ENCODE peak calls at places on chromosomes 3 and 15, in five cellular contexts. M, Y, G, V and U are unnamed samples.

GRCh38 chr3:190064112-190064511 is 56.6 kb downstream of the P3H2 start:
- DNase-seq in M (no peak), Y (no peak), G (peak), V (peak), U (peak)

GRCh38 chr3:74614133-74614967 is at the start of gene CNTN3:
- DNase-seq in M (no peak), Y (peak), G (peak), V (peak), U (peak)

GRCh38 chr15:75201609-75202250 is at the start of gene C15orf39:
- DNase-seq in M (peak), Y (peak), G (peak), V (peak), U (peak)

GRCh38 chr3:152402698-152403456 is 134.1 kb downstream of the MBNL1 start:
- DNase-seq in M (no peak), Y (no peak), G (peak), V (no peak), U (no peak)

GRCh38 chr15:58403581-58403980 is 28.2 kb upstream of the LIPC start:
- DNase-seq in M (no peak), Y (no peak), G (no peak), V (no peak), U (no peak)

GRCh38 chr15:31393441-31394091 is 66.9 kb downstream of the KLF13 start:
- DNase-seq in M (peak), Y (peak), G (no peak), V (no peak), U (no peak)

GRCh38 chr3:69791919-69792399 is 52.7 kb downstream of the MITF start:
- DNase-seq in M (no peak), Y (peak), G (peak), V (peak), U (peak)

GRCh38 chr3:31543375-31543774 is 10.7 kb downstream of the STT3B start:
- DNase-seq in M (no peak), Y (no peak), G (peak), V (peak), U (peak)

GRCh38 chr3:139894638-139894989 is 40.4 kb upstream of the CLSTN2 start:
- DNase-seq in M (no peak), Y (no peak), G (no peak), V (no peak), U (no peak)

GRCh38 chr3:120450914-120451669 is at the start of gene FSTL1:
- DNase-seq in M (peak), Y (peak), G (peak), V (peak), U (peak)

GRCh38 chr3:27639271-27639670 is 82.9 kb downstream of the EOMES start:
- DNase-seq in M (no peak), Y (no peak), G (no peak), V (no peak), U (no peak)

GRCh38 chr3:150300376-150300775 is 107.7 kb upstream of the TSC22D2 start:
- DNase-seq in M (no peak), Y (no peak), G (no peak), V (peak), U (no peak)

GRCh38 chr3:70090322-70090913 is 90.9 kb downstream of the SAMMSON start:
- DNase-seq in M (no peak), Y (peak), G (peak), V (peak), U (peak)

GRCh38 chr3:146163584-146163983 is 2.6 kb upstream of the PLOD2 start:
- DNase-seq in M (no peak), Y (no peak), G (peak), V (peak), U (peak)

GRCh38 chr3:152313430-152313829 is 44.7 kb downstream of the MBNL1 start:
- DNase-seq in M (no peak), Y (no peak), G (no peak), V (no peak), U (no peak)

GRCh38 chr15:62306851-62307504 is 141.9 kb upstream of the C2CD4B start:
- DNase-seq in M (no peak), Y (peak), G (peak), V (peak), U (peak)

GRCh38 chr3:29280675-29281264 is at the start of gene RBMS3:
- DNase-seq in M (peak), Y (peak), G (peak), V (peak), U (peak)

GRCh38 chr15:57198654-57199241 is 177.6 kb upstream of the CGNL1 start:
- DNase-seq in M (no peak), Y (peak), G (no peak), V (no peak), U (peak)

GRCh38 chr3:122246214-122246613 is 62.7 kb downstream of the CASR start:
- DNase-seq in M (no peak), Y (no peak), G (peak), V (no peak), U (peak)

GRCh38 chr15:35293353-35294130 is 208.4 kb upstream of the NANOGP8 start:
- DNase-seq in M (no peak), Y (peak), G (peak), V (peak), U (peak)
- TF ChIP-seq CTCF in M (no peak), Y (peak), G (peak), V (peak), U (peak)

GRCh38 chr3:179956416-179956830 is 80.3 kb downstream of the PEX5L start:
- DNase-seq in M (no peak), Y (no peak), G (no peak), V (no peak), U (no peak)
- H3K4me3 ChIP-seq in M (no peak), Y (no peak), G (no peak), V (no peak), U (no peak)

GRCh38 chr3:94291686-94292085 is 228.8 kb downstream of the NSUN3 start:
- DNase-seq in M (no peak), Y (no peak), G (no peak), V (no peak), U (no peak)

GRCh38 chr3:94285874-94286273 is 223.0 kb downstream of the NSUN3 start:
- DNase-seq in M (no peak), Y (peak), G (no peak), V (peak), U (peak)
- TF ChIP-seq CTCF in M (no peak), Y (no peak), G (peak), V (peak), U (peak)

GRCh38 chr15:43118276-43118675 is 12.4 kb upstream of the UBR1 start:
- DNase-seq in M (no peak), Y (no peak), G (no peak), V (no peak), U (no peak)

GRCh38 chr15:43121863-43122262 is 11.5 kb upstream of the TMEM62 start:
- DNase-seq in M (no peak), Y (no peak), G (no peak), V (no peak), U (no peak)

DNA sequence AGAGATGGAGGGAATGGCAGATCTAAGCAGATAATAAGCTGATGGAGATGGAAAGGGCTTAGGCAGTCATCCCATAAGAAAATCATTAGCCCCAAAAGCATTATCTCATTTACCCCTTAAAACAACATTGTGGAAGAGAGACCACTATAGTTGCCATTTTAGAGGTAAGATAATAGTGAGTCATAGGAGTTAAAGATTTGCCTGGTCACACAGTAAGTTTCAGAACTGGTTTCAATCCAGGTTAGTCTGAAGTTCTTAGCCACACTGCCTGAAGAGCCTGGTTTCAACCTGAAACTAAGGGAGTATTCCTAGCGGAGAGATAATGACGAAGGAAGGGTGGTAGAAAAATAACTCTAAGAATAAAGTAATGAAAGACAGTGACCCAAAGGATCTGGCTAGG is 13.0 kb upstream of the UBR1 start:
- DNase-seq in M (no peak), Y (no peak), G (no peak), V (no peak), U (no peak)
- H3K4me3 ChIP-seq in M (no peak), Y (no peak), G (no peak), V (no peak), U (no peak)

DNA sequence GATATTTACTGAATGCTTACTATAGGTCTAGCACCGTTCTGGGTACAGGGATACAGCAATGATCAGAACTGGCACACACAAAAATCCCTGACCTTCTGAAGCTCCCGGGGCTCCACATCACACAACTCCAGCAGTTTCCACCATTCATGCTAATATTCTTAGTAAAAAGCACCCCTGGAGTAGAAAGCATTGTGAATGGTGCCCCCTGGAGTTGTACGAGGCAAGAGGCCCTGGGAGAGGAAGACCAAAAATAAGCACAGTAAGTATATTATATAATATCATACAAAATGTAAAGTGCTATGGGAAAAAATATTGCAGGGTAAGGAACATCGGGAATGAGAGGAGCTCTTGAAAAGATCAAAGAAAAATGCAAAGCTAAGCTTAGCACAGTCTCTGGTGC is 790 bp upstream of the SRGAP3 start:
- DNase-seq in M (no peak), Y (peak), G (no peak), V (no peak), U (no peak)
- TF ChIP-seq CTCF in M (no peak), Y (peak), G (no peak), V (peak), U (peak)

GRCh38 chr15:88804257-88804656 is 1.0 kb downstream of the ACAN start:
- DNase-seq in M (no peak), Y (no peak), G (no peak), V (no peak), U (no peak)
- H3K4me3 ChIP-seq in M (no peak), Y (peak), G (no peak), V (no peak), U (no peak)

GRCh38 chr15:87478688-87479072 is 777.9 kb downstream of the NTRK3 start:
- DNase-seq in M (no peak), Y (no peak), G (no peak), V (no peak), U (no peak)

GRCh38 chr15:87483468-87483867 is 773.1 kb downstream of the NTRK3 start:
- DNase-seq in M (no peak), Y (no peak), G (no peak), V (no peak), U (no peak)

GRCh38 chr15:87477056-87477455 is 779.5 kb downstream of the NTRK3 start:
- DNase-seq in M (no peak), Y (no peak), G (no peak), V (no peak), U (no peak)

DNA sequence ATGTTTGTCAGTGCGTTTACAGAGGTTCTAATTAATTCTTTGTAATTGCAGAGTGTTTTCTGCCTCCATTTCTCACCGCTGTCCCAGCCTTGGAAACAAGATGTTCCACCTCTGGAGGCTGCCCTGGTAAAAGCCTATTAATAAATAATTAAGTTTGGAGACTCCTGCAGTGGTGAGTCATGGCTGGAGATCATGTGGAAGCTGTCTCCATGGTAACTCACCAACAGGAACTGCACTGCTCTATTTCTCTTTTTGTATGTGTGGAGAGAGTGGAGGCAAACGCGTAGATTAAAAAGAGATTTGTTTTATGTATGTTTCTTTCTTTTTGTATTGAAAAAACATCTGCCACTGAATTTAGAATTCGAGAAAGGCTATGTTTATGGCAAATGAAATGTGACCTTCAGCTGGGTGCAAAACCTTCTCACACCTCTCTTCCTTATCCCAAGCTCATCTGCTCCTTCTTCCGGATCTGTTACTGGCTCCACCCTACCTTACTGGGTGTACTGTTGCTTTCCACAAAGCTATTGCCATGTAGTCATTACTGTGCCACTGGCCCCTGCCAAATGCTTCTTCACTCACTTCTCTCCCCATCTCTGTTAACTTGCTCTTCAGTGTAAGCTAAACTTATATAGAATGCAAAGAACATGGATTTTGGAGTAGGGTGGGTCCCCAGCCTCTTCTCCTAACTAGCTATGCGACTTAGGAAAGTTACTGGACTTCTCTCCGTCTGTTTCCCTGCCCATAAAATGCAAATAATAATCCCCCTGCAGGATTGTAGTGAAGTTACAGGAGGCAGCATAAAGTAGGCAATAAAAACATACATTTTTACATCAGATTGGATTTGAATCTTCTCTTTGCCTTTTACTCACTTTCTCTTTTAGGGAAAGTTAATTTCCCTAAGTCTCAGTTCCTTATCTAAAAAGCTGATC is 778.5 kb downstream of the NTRK3 start:
- DNase-seq in M (no peak), Y (peak), G (peak), V (peak), U (peak)
- TF ChIP-seq CTCF in M (no peak), Y (no peak), G (no peak), V (no peak), U (peak)